ENCODE peak calls at places on chromosomes 5 and 9, in five cellular contexts. V, T, Y, A and L are unnamed samples.

GRCh38 chr5:133110709-133111108 is 58.9 kb downstream of the HSPA4 start:
- DNase-seq in V (no peak), T (no peak), Y (no peak), A (no peak), L (no peak)

GRCh38 chr5:80125962-80126480 is 90.9 kb downstream of the THBS4 start:
- DNase-seq in V (peak; percentile 29), T (no peak), Y (no peak), A (no peak), L (no peak)

GRCh38 chr5:153546566-153546965 is 56.1 kb downstream of the GRIA1 start:
- DNase-seq in V (no peak), T (no peak), Y (no peak), A (no peak), L (no peak)

GRCh38 chr9:6415266-6415665 is 2.3 kb downstream of the UHRF2 start:
- DNase-seq in V (no peak), T (no peak), Y (no peak), A (no peak), L (no peak)

GRCh38 chr5:139903805-139904565 is 108.4 kb downstream of the PSD2 start:
- DNase-seq in V (no peak), T (peak; percentile 36), Y (peak; percentile 80), A (peak; percentile 61), L (peak; percentile 64)

GRCh38 chr9:110602281-110602680 is 22.7 kb upstream of the SVEP1 start:
- DNase-seq in V (no peak), T (no peak), Y (no peak), A (no peak), L (no peak)

GRCh38 chr5:61052870-61053269 is 107.9 kb downstream of the NDUFAF2 start:
- DNase-seq in V (peak; percentile 93), T (no peak), Y (no peak), A (no peak), L (no peak)

GRCh38 chr5:96017951-96018350 is 56.3 kb upstream of the ELL2 start:
- DNase-seq in V (no peak), T (no peak), Y (no peak), A (no peak), L (no peak)

GRCh38 chr5:157290156-157290980 is 24.4 kb downstream of the CYFIP2 start:
- DNase-seq in V (no peak), T (no peak), Y (no peak), A (no peak), L (no peak)

GRCh38 chr9:117377046-117377445 is 37.8 kb downstream of the ASTN2 start:
- DNase-seq in V (no peak), T (no peak), Y (peak; percentile 56), A (no peak), L (no peak)